ENCODE peak calls at places on chromosomes 7 and 10, in four cellular contexts. V, N, J and A are unnamed samples.

GRCh38 chr10:22816298-22816653 is 101.9 kb upstream of the PIP4K2A start:
- DNase-seq in V (no peak), N (no peak), J (peak; percentile 80), A (peak; percentile 91)

GRCh38 chr7:148669907-148670306 is 28.8 kb upstream of the CUL1 start:
- DNase-seq in V (no peak), N (no peak), J (no peak), A (no peak)

GRCh38 chr7:40704172-40704571 is 569.4 kb downstream of the SUGCT start:
- DNase-seq in V (no peak), N (peak; percentile 49), J (no peak), A (no peak)

GRCh38 chr7:7641129-7641663 is 644 bp downstream of the UMAD1 start:
- DNase-seq in V (no peak), N (peak; percentile 17), J (no peak), A (no peak)

GRCh38 chr10:26540601-26541000 is 102.5 kb downstream of the APBB1IP start:
- DNase-seq in V (no peak), N (no peak), J (no peak), A (no peak)

GRCh38 chr7:1678070-1678543 is 8.0 kb downstream of the ELFN1 start:
- DNase-seq in V (no peak), N (no peak), J (no peak), A (no peak)

GRCh38 chr7:81534996-81535395 is 234.9 kb downstream of the HGF start:
- DNase-seq in V (no peak), N (no peak), J (peak; percentile 6), A (peak; percentile 1)

GRCh38 chr10:126749030-126749655 is 78.7 kb upstream of the C10orf90 start:
- DNase-seq in V (peak; percentile 58), N (peak; percentile 86), J (peak; percentile 51), A (peak; percentile 30)

GRCh38 chr10:59907918-59908807 is 1.8 kb upstream of the CCDC6 start:
- DNase-seq in V (peak; percentile 25), N (no peak), J (peak; percentile 71), A (peak; percentile 79)

GRCh38 chr10:103457176-103457712 is 1.5 kb downstream of the CALHM1 start:
- DNase-seq in V (no peak), N (no peak), J (no peak), A (no peak)

GRCh38 chr7:28615091-28615490 is 202.8 kb downstream of the CREB5 start:
- DNase-seq in V (no peak), N (no peak), J (no peak), A (no peak)

GRCh38 chr10:103849880-103850571 is 5.3 kb downstream of the SH3PXD2A start:
- DNase-seq in V (no peak), N (no peak), J (peak; percentile 89), A (peak; percentile 86)

GRCh38 chr10:86645111-86645445 is 9.3 kb upstream of the OPN4 start:
- DNase-seq in V (no peak), N (no peak), J (no peak), A (no peak)

GRCh38 chr7:129825005-129825553 is 127.7 kb downstream of the UBE2H start:
- DNase-seq in V (peak; percentile 80), N (peak; percentile 95), J (peak; percentile 80), A (peak; percentile 35)

GRCh38 chr7:116576350-116577319 is 51.8 kb downstream of the CAV1 start:
- DNase-seq in V (no peak), N (no peak), J (peak; percentile 84), A (peak; percentile 95)

GRCh38 chr7:104643587-104644217 is 315.3 kb downstream of the LHFPL3 start:
- DNase-seq in V (peak; percentile 23), N (peak; percentile 11), J (peak; percentile 3), A (no peak)

GRCh38 chr7:127933116-127933515 is 98.1 kb downstream of the LRRC4 start:
- DNase-seq in V (no peak), N (no peak), J (no peak), A (no peak)

GRCh38 chr7:101294039-101294831 is 27.4 kb downstream of the IFT22 start:
- DNase-seq in V (no peak), N (no peak), J (no peak), A (no peak)

GRCh38 chr7:74032191-74032490 is 4.2 kb downstream of the ELN start:
- DNase-seq in V (no peak), N (no peak), J (peak; percentile 47), A (peak; percentile 36)

GRCh38 chr7:75050501-75050900 is 23.1 kb downstream of the RCC1L start:
- DNase-seq in V (no peak), N (peak; percentile 32), J (peak; percentile 69), A (no peak)

GRCh38 chr10:88186335-88186734 is 322.9 kb downstream of the PTEN start:
- DNase-seq in V (no peak), N (no peak), J (no peak), A (peak; percentile 83)

GRCh38 chr7:74305987-74306736 is 17.0 kb downstream of the CLIP2 start:
- DNase-seq in V (no peak), N (no peak), J (no peak), A (no peak)

GRCh38 chr7:121020652-121021051 is 32.1 kb downstream of the CPED1 start:
- DNase-seq in V (no peak), N (no peak), J (peak; percentile 63), A (peak; percentile 65)

GRCh38 chr7:151940048-151940845 is 16.0 kb upstream of the GALNTL5 start:
- DNase-seq in V (no peak), N (no peak), J (peak; percentile 85), A (peak; percentile 63)

GRCh38 chr10:24202181-24202570 is 6.8 kb upstream of the KIAA1217 start:
- DNase-seq in V (no peak), N (no peak), J (no peak), A (no peak)

GRCh38 chr10:29412452-29413004 is 123.7 kb downstream of the LYZL1 start:
- DNase-seq in V (no peak), N (no peak), J (no peak), A (no peak)

GRCh38 chr7:41189866-41190265 is 513.0 kb downstream of the INHBA start:
- DNase-seq in V (no peak), N (no peak), J (peak; percentile 97), A (peak; percentile 87)

GRCh38 chr7:99267530-99268360 is 4.9 kb upstream of the MYH16 start:
- DNase-seq in V (no peak), N (no peak), J (peak; percentile 99), A (peak; percentile 81)

GRCh38 chr10:102710604-102711003 is 3.6 kb downstream of the ARL3 start:
- DNase-seq in V (no peak), N (no peak), J (peak; percentile 25), A (peak; percentile 82)

GRCh38 chr10:29011511-29011910 is 277.4 kb upstream of the LYZL1 start:
- DNase-seq in V (no peak), N (no peak), J (no peak), A (no peak)

GRCh38 chr10:72309290-72310240 is 35.8 kb downstream of the DDIT4 start:
- DNase-seq in V (peak; percentile 3), N (no peak), J (no peak), A (no peak)

GRCh38 chr10:115093776-115094361 is 704 bp downstream of the ATRNL1 start:
- DNase-seq in V (peak; percentile 67), N (peak; percentile 46), J (peak; percentile 2), A (no peak)
- TF ChIP-seq CTCF in V (peak; percentile 48), N (peak; percentile 51), J (peak; percentile 28), A (peak; percentile 30)

DNA sequence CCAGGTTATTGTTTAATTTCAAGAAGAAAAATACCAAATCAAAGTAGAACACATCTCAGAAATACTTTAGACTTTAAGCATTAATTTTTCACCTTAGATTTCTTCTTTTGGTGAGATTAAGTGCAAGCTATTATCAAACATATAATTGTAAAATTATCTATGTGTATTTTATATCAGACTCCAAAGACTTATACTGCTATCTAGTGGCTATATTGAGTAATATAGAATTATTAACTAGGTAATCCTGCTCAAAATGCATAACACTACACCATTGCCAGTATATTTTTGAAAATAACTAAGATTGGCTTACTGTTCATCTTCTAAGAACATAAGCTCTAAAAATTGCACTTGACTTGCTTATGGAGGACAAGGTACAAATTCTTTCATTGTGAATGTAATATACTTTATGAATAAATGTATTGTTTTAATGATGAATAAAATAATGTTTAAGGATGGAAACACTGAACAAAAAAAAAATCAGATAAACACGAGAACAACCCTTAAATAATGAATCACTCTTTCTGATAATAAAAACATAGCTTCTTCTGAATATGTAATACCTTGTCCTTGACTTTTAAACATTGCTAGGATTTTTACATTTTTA is 86.7 kb upstream of the GNAI1 start:
- DNase-seq in V (peak; percentile 22), N (no peak), J (no peak), A (peak; percentile 6)
- TF ChIP-seq CTCF in V (peak; percentile 37), N (no peak), J (peak; percentile 48), A (peak; percentile 83)

GRCh38 chr10:117074621-117075020 is 63.4 kb downstream of the VAX1 start:
- DNase-seq in V (no peak), N (peak; percentile 39), J (peak; percentile 16), A (no peak)
- TF ChIP-seq CTCF in V (no peak), N (peak; percentile 50), J (peak; percentile 48), A (no peak)

DNA sequence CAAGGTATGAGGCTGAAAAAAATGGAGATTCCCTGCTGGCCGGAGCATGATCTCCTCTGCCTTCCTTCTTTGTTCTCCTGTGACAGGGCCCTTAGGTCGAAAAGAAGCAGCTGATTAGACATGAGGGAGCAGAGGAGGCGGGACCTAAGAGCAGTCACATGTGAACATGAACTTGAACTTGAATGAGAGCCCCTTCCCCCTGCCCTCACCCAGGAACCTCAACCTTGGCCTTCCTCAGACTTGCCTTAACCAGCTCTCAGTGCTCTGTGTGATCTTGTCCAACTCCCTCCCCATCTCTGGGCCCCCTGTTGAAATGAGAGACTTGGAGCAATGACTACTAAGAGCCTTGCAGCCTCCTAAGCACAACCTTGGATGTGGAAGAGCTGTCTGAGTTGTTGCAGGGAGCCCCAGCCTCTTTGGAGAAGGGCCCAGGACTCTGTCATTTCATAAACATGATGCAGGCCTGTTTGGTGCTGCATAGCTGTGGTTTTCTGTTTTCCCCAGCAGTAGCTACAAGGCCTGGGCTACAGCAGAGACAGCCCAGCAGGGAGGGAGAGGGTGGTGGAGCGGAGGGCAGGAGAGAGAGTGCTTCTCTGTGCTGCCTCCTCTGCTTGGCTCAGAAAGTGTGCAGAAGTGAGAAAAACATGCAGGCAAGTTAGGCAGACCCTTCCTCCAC is 124.0 kb upstream of the ZMIZ1 start:
- DNase-seq in V (no peak), N (no peak), J (peak; percentile 68), A (peak; percentile 94)
- TF ChIP-seq CTCF in V (no peak), N (no peak), J (no peak), A (peak; percentile 11)

GRCh38 chr10:123583639-123584418 is 82.3 kb upstream of the GPR26 start:
- DNase-seq in V (no peak), N (peak; percentile 61), J (peak; percentile 61), A (peak; percentile 88)
- TF ChIP-seq CTCF in V (peak; percentile 51), N (peak; percentile 88), J (peak; percentile 89), A (peak; percentile 92)